ENCODE peak calls at places on chromosomes 1 and 21, in eight cellular contexts. One of them, this sample, is unnamed.

GRCh38 chr1:99754055-99754626 is 12.3 kb downstream of the FRRS1 start:
- DNase-seq in Daoy: no peak
- DNase-seq in cardiac fibroblast: no peak
- DNase-seq in aorta: no peak
- DNase-seq in activated naive CD4-positive, alpha-beta T cell treated with anti-CD3 and anti-CD28 coated beads for 36 hours: no peak
- DNase-seq in body of pancreas: no peak
- DNase-seq in HFFc6: no peak
- DNase-seq in ACHN: no peak
- DNase-seq in this sample: no peak

GRCh38 chr1:30748098-30748698 is 9.4 kb downstream of the LAPTM5 start:
- DNase-seq in Daoy: no peak
- DNase-seq in cardiac fibroblast: peak
- DNase-seq in aorta: no peak
- DNase-seq in activated naive CD4-positive, alpha-beta T cell treated with anti-CD3 and anti-CD28 coated beads for 36 hours: peak
- DNase-seq in body of pancreas: no peak
- DNase-seq in HFFc6: no peak
- DNase-seq in ACHN: no peak
- DNase-seq in this sample: no peak

GRCh38 chr1:197915797-197916686 is 1.1 kb upstream of the LHX9 start:
- DNase-seq in Daoy: peak
- DNase-seq in cardiac fibroblast: peak
- DNase-seq in aorta: peak
- DNase-seq in activated naive CD4-positive, alpha-beta T cell treated with anti-CD3 and anti-CD28 coated beads for 36 hours: no peak
- DNase-seq in body of pancreas: peak
- DNase-seq in HFFc6: peak
- DNase-seq in ACHN: peak
- DNase-seq in this sample: peak

GRCh38 chr21:43802713-43803313 is 13.4 kb downstream of the RRP1 start:
- DNase-seq in Daoy: no peak
- DNase-seq in cardiac fibroblast: no peak
- DNase-seq in aorta: peak
- DNase-seq in activated naive CD4-positive, alpha-beta T cell treated with anti-CD3 and anti-CD28 coated beads for 36 hours: no peak
- DNase-seq in body of pancreas: no peak
- DNase-seq in HFFc6: no peak
- DNase-seq in ACHN: no peak
- DNase-seq in this sample: no peak

GRCh38 chr1:51442616-51443015 is 76.5 kb downstream of the EPS15 start:
- DNase-seq in Daoy: no peak
- DNase-seq in cardiac fibroblast: no peak
- DNase-seq in aorta: no peak
- DNase-seq in activated naive CD4-positive, alpha-beta T cell treated with anti-CD3 and anti-CD28 coated beads for 36 hours: no peak
- DNase-seq in body of pancreas: no peak
- DNase-seq in HFFc6: no peak
- DNase-seq in ACHN: no peak
- DNase-seq in this sample: no peak

GRCh38 chr1:185096531-185096930 is 51.2 kb downstream of the RNF2 start:
- DNase-seq in Daoy: no peak
- DNase-seq in cardiac fibroblast: no peak
- DNase-seq in aorta: no peak
- DNase-seq in activated naive CD4-positive, alpha-beta T cell treated with anti-CD3 and anti-CD28 coated beads for 36 hours: no peak
- DNase-seq in body of pancreas: no peak
- DNase-seq in HFFc6: no peak
- DNase-seq in ACHN: no peak
- DNase-seq in this sample: no peak

GRCh38 chr1:205247130-205247921 is 19.6 kb downstream of the TMCC2 start:
- DNase-seq in Daoy: peak
- DNase-seq in cardiac fibroblast: peak
- DNase-seq in aorta: peak
- DNase-seq in activated naive CD4-positive, alpha-beta T cell treated with anti-CD3 and anti-CD28 coated beads for 36 hours: peak
- DNase-seq in body of pancreas: no peak
- DNase-seq in HFFc6: no peak
- DNase-seq in ACHN: no peak
- DNase-seq in this sample: peak

GRCh38 chr1:9200441-9200840 is 34.1 kb upstream of the H6PD start:
- DNase-seq in Daoy: peak
- DNase-seq in cardiac fibroblast: no peak
- DNase-seq in aorta: no peak
- DNase-seq in activated naive CD4-positive, alpha-beta T cell treated with anti-CD3 and anti-CD28 coated beads for 36 hours: no peak
- DNase-seq in body of pancreas: no peak
- DNase-seq in HFFc6: peak
- DNase-seq in ACHN: no peak
- DNase-seq in this sample: no peak

GRCh38 chr1:22830131-22830566 is 119.5 kb downstream of the EPHB2 start:
- DNase-seq in Daoy: no peak
- DNase-seq in cardiac fibroblast: no peak
- DNase-seq in aorta: no peak
- DNase-seq in activated naive CD4-positive, alpha-beta T cell treated with anti-CD3 and anti-CD28 coated beads for 36 hours: no peak
- DNase-seq in body of pancreas: no peak
- DNase-seq in HFFc6: no peak
- DNase-seq in ACHN: no peak
- DNase-seq in this sample: no peak

GRCh38 chr1:246454655-246455054 is 52.4 kb downstream of the SMYD3 start:
- DNase-seq in Daoy: no peak
- DNase-seq in cardiac fibroblast: no peak
- DNase-seq in aorta: no peak
- DNase-seq in activated naive CD4-positive, alpha-beta T cell treated with anti-CD3 and anti-CD28 coated beads for 36 hours: no peak
- DNase-seq in body of pancreas: no peak
- DNase-seq in HFFc6: no peak
- DNase-seq in ACHN: no peak
- DNase-seq in this sample: no peak

GRCh38 chr1:210397252-210397651 is 68.5 kb downstream of the HHAT start:
- DNase-seq in Daoy: no peak
- DNase-seq in cardiac fibroblast: peak
- DNase-seq in aorta: no peak
- DNase-seq in activated naive CD4-positive, alpha-beta T cell treated with anti-CD3 and anti-CD28 coated beads for 36 hours: no peak
- DNase-seq in body of pancreas: no peak
- DNase-seq in HFFc6: no peak
- DNase-seq in ACHN: no peak
- DNase-seq in this sample: no peak

GRCh38 chr1:214281030-214281901 is at the start of gene SMYD2:
- DNase-seq in Daoy: peak
- DNase-seq in cardiac fibroblast: peak
- DNase-seq in aorta: peak
- DNase-seq in activated naive CD4-positive, alpha-beta T cell treated with anti-CD3 and anti-CD28 coated beads for 36 hours: peak
- DNase-seq in body of pancreas: peak
- DNase-seq in HFFc6: peak
- DNase-seq in ACHN: peak
- DNase-seq in this sample: peak

GRCh38 chr1:222109836-222110235 is 367.9 kb upstream of the DUSP10 start:
- DNase-seq in Daoy: no peak
- DNase-seq in cardiac fibroblast: peak
- DNase-seq in aorta: no peak
- DNase-seq in activated naive CD4-positive, alpha-beta T cell treated with anti-CD3 and anti-CD28 coated beads for 36 hours: no peak
- DNase-seq in body of pancreas: no peak
- DNase-seq in HFFc6: peak
- DNase-seq in ACHN: no peak
- DNase-seq in this sample: no peak

GRCh38 chr1:27508139-27508665 is 18.2 kb upstream of the WASF2 start:
- DNase-seq in Daoy: no peak
- DNase-seq in cardiac fibroblast: no peak
- DNase-seq in aorta: no peak
- DNase-seq in activated naive CD4-positive, alpha-beta T cell treated with anti-CD3 and anti-CD28 coated beads for 36 hours: no peak
- DNase-seq in body of pancreas: no peak
- DNase-seq in HFFc6: no peak
- DNase-seq in ACHN: no peak
- DNase-seq in this sample: no peak

GRCh38 chr1:17108786-17109185 is 10.5 kb downstream of the PADI2 start:
- DNase-seq in Daoy: peak
- DNase-seq in cardiac fibroblast: no peak
- DNase-seq in aorta: no peak
- DNase-seq in activated naive CD4-positive, alpha-beta T cell treated with anti-CD3 and anti-CD28 coated beads for 36 hours: no peak
- DNase-seq in body of pancreas: peak
- DNase-seq in HFFc6: no peak
- DNase-seq in ACHN: no peak
- DNase-seq in this sample: no peak

GRCh38 chr21:43188712-43189151 is 19.9 kb downstream of the CRYAA start:
- DNase-seq in Daoy: no peak
- DNase-seq in cardiac fibroblast: no peak
- DNase-seq in aorta: peak
- DNase-seq in activated naive CD4-positive, alpha-beta T cell treated with anti-CD3 and anti-CD28 coated beads for 36 hours: no peak
- DNase-seq in body of pancreas: peak
- DNase-seq in HFFc6: no peak
- DNase-seq in ACHN: no peak
- DNase-seq in this sample: no peak

GRCh38 chr1:154666051-154666793 is 58.2 kb upstream of the ADAR start:
- DNase-seq in Daoy: no peak
- DNase-seq in cardiac fibroblast: no peak
- DNase-seq in aorta: no peak
- DNase-seq in activated naive CD4-positive, alpha-beta T cell treated with anti-CD3 and anti-CD28 coated beads for 36 hours: no peak
- DNase-seq in body of pancreas: no peak
- DNase-seq in HFFc6: no peak
- DNase-seq in ACHN: no peak
- DNase-seq in this sample: no peak

GRCh38 chr21:33441489-33442477 is 38.0 kb downstream of the TMEM50B start:
- DNase-seq in Daoy: peak
- DNase-seq in cardiac fibroblast: peak
- DNase-seq in aorta: peak
- DNase-seq in activated naive CD4-positive, alpha-beta T cell treated with anti-CD3 and anti-CD28 coated beads for 36 hours: no peak
- DNase-seq in body of pancreas: peak
- DNase-seq in HFFc6: peak
- DNase-seq in ACHN: no peak
- DNase-seq in this sample: peak

GRCh38 chr1:170730443-170730842 is 66.5 kb downstream of the PRRX1 start:
- DNase-seq in Daoy: peak
- DNase-seq in cardiac fibroblast: no peak
- DNase-seq in aorta: no peak
- DNase-seq in activated naive CD4-positive, alpha-beta T cell treated with anti-CD3 and anti-CD28 coated beads for 36 hours: no peak
- DNase-seq in body of pancreas: no peak
- DNase-seq in HFFc6: no peak
- DNase-seq in ACHN: no peak
- DNase-seq in this sample: no peak

GRCh38 chr1:7549693-7550161 is 221.4 kb upstream of the VAMP3 start:
- DNase-seq in Daoy: peak
- DNase-seq in cardiac fibroblast: peak
- DNase-seq in aorta: peak
- DNase-seq in activated naive CD4-positive, alpha-beta T cell treated with anti-CD3 and anti-CD28 coated beads for 36 hours: peak
- DNase-seq in body of pancreas: no peak
- DNase-seq in HFFc6: no peak
- DNase-seq in ACHN: peak
- DNase-seq in this sample: no peak

GRCh38 chr1:20164694-20165202 is 21.1 kb upstream of the UBXN10 start:
- DNase-seq in Daoy: peak
- DNase-seq in cardiac fibroblast: peak
- DNase-seq in aorta: peak
- DNase-seq in activated naive CD4-positive, alpha-beta T cell treated with anti-CD3 and anti-CD28 coated beads for 36 hours: no peak
- DNase-seq in body of pancreas: no peak
- DNase-seq in HFFc6: no peak
- DNase-seq in ACHN: no peak
- DNase-seq in this sample: peak

GRCh38 chr1:32791881-32792280 is 25.3 kb downstream of the YARS1 start:
- DNase-seq in Daoy: peak
- DNase-seq in cardiac fibroblast: peak
- DNase-seq in aorta: no peak
- DNase-seq in activated naive CD4-positive, alpha-beta T cell treated with anti-CD3 and anti-CD28 coated beads for 36 hours: no peak
- DNase-seq in body of pancreas: no peak
- DNase-seq in HFFc6: no peak
- DNase-seq in ACHN: no peak
- DNase-seq in this sample: no peak

GRCh38 chr21:44736291-44737004 is 25.1 kb upstream of the TSPEAR start:
- DNase-seq in Daoy: peak
- DNase-seq in cardiac fibroblast: no peak
- DNase-seq in aorta: no peak
- DNase-seq in activated naive CD4-positive, alpha-beta T cell treated with anti-CD3 and anti-CD28 coated beads for 36 hours: no peak
- DNase-seq in body of pancreas: peak
- DNase-seq in HFFc6: no peak
- DNase-seq in ACHN: no peak
- DNase-seq in this sample: no peak

GRCh38 chr1:223010552-223011229 is 132.4 kb downstream of the TLR5 start:
- DNase-seq in Daoy: no peak
- DNase-seq in cardiac fibroblast: peak
- DNase-seq in aorta: no peak
- DNase-seq in activated naive CD4-positive, alpha-beta T cell treated with anti-CD3 and anti-CD28 coated beads for 36 hours: no peak
- DNase-seq in body of pancreas: no peak
- DNase-seq in HFFc6: peak
- DNase-seq in ACHN: no peak
- DNase-seq in this sample: peak

GRCh38 chr1:207890136-207890738 is 20.7 kb downstream of the CD34 start:
- DNase-seq in Daoy: peak
- DNase-seq in cardiac fibroblast: peak
- DNase-seq in aorta: peak
- DNase-seq in activated naive CD4-positive, alpha-beta T cell treated with anti-CD3 and anti-CD28 coated beads for 36 hours: no peak
- DNase-seq in body of pancreas: peak
- DNase-seq in HFFc6: peak
- DNase-seq in ACHN: peak
- DNase-seq in this sample: peak

GRCh38 chr1:234605983-234606730 is 3.8 kb downstream of the IRF2BP2 start:
- DNase-seq in Daoy: peak
- DNase-seq in cardiac fibroblast: peak
- DNase-seq in aorta: no peak
- DNase-seq in activated naive CD4-positive, alpha-beta T cell treated with anti-CD3 and anti-CD28 coated beads for 36 hours: peak
- DNase-seq in body of pancreas: peak
- DNase-seq in HFFc6: peak
- DNase-seq in ACHN: peak
- DNase-seq in this sample: no peak

GRCh38 chr21:33865176-33865575 is 50.4 kb downstream of the ATP5PO start:
- DNase-seq in Daoy: no peak
- DNase-seq in cardiac fibroblast: no peak
- DNase-seq in aorta: no peak
- DNase-seq in activated naive CD4-positive, alpha-beta T cell treated with anti-CD3 and anti-CD28 coated beads for 36 hours: no peak
- DNase-seq in body of pancreas: no peak
- DNase-seq in HFFc6: no peak
- DNase-seq in ACHN: no peak
- DNase-seq in this sample: no peak

GRCh38 chr1:206503591-206504362 is 3.6 kb upstream of the RASSF5 start:
- DNase-seq in Daoy: peak
- DNase-seq in cardiac fibroblast: peak
- DNase-seq in aorta: peak
- DNase-seq in activated naive CD4-positive, alpha-beta T cell treated with anti-CD3 and anti-CD28 coated beads for 36 hours: peak
- DNase-seq in body of pancreas: peak
- DNase-seq in HFFc6: peak
- DNase-seq in ACHN: peak
- DNase-seq in this sample: peak

GRCh38 chr21:46622226-46622625 is 13.2 kb upstream of the PRMT2 start:
- DNase-seq in Daoy: peak
- DNase-seq in cardiac fibroblast: peak
- DNase-seq in aorta: peak
- DNase-seq in activated naive CD4-positive, alpha-beta T cell treated with anti-CD3 and anti-CD28 coated beads for 36 hours: peak
- DNase-seq in body of pancreas: peak
- DNase-seq in HFFc6: no peak
- DNase-seq in ACHN: no peak
- DNase-seq in this sample: no peak

GRCh38 chr1:10839188-10839770 is 42.8 kb upstream of the CASZ1 start:
- DNase-seq in Daoy: no peak
- DNase-seq in cardiac fibroblast: no peak
- DNase-seq in aorta: no peak
- DNase-seq in activated naive CD4-positive, alpha-beta T cell treated with anti-CD3 and anti-CD28 coated beads for 36 hours: no peak
- DNase-seq in body of pancreas: no peak
- DNase-seq in HFFc6: no peak
- DNase-seq in ACHN: no peak
- DNase-seq in this sample: no peak

GRCh38 chr1:245197911-245198379 is 43.2 kb downstream of the KIF26B start:
- DNase-seq in Daoy: peak
- DNase-seq in cardiac fibroblast: peak
- DNase-seq in aorta: no peak
- DNase-seq in activated naive CD4-positive, alpha-beta T cell treated with anti-CD3 and anti-CD28 coated beads for 36 hours: no peak
- DNase-seq in body of pancreas: no peak
- DNase-seq in HFFc6: peak
- DNase-seq in ACHN: peak
- DNase-seq in this sample: peak